ENCODE peak calls at places on chromosomes 11 and 22, in six cellular contexts. L, U, H, M, E and F are unnamed samples.
A peak's percentile ranks its signal among the peaks of the same experiment; 100 is the strongest.

GRCh38 chr11:86099727-86100320 is 30.9 kb upstream of the PICALM start:
- DNase-seq in L (peak; percentile 51), U (no peak), H (no peak), M (no peak), E (no peak), F (no peak)

GRCh38 chr22:49929553-49929979 is 11.1 kb downstream of the CRELD2 start:
- DNase-seq in L (peak; percentile 70), U (peak; percentile 89), H (peak; percentile 75), M (peak; percentile 90), E (no peak), F (peak; percentile 92)

GRCh38 chr11:112157274-112157766 is 6.6 kb downstream of the IL18 start:
- DNase-seq in L (peak; percentile 97), U (no peak), H (no peak), M (no peak), E (peak; percentile 99), F (no peak)

GRCh38 chr11:43738600-43739409 is 58.3 kb downstream of the HSD17B12 start:
- DNase-seq in L (peak; percentile 87), U (no peak), H (no peak), M (no peak), E (peak; percentile 78), F (no peak)

GRCh38 chr11:49995559-49995958 is 13.2 kb upstream of the OR4C12 start:
- DNase-seq in L (peak; percentile 25), U (peak; percentile 13), H (no peak), M (no peak), E (peak; percentile 0), F (no peak)

GRCh38 chr11:96961931-96962330 is 572.1 kb downstream of the JRKL start:
- DNase-seq in L (no peak), U (no peak), H (no peak), M (no peak), E (no peak), F (no peak)

GRCh38 chr11:28911829-28912228 is 803.6 kb downstream of the METTL15 start:
- DNase-seq in L (no peak), U (no peak), H (no peak), M (no peak), E (no peak), F (no peak)

GRCh38 chr11:1120532-1121342 is 37.0 kb upstream of the MUC5AC start:
- DNase-seq in L (no peak), U (no peak), H (no peak), M (no peak), E (no peak), F (no peak)

GRCh38 chr11:19345848-19346681 is 105.3 kb upstream of the E2F8 start:
- DNase-seq in L (peak; percentile 50), U (peak; percentile 20), H (peak; percentile 46), M (peak; percentile 68), E (no peak), F (peak; percentile 55)

GRCh38 chr11:70176940-70177689 is 26.0 kb upstream of the FADD start:
- DNase-seq in L (no peak), U (peak; percentile 81), H (peak; percentile 51), M (peak; percentile 84), E (no peak), F (peak; percentile 77)

GRCh38 chr11:12773591-12773990 is 99.4 kb downstream of the TEAD1 start:
- DNase-seq in L (no peak), U (no peak), H (no peak), M (no peak), E (no peak), F (no peak)

GRCh38 chr11:12783765-12784164 is 109.5 kb downstream of the TEAD1 start:
- DNase-seq in L (no peak), U (no peak), H (no peak), M (no peak), E (no peak), F (no peak)

GRCh38 chr11:12775955-12776354 is 101.7 kb downstream of the TEAD1 start:
- DNase-seq in L (no peak), U (no peak), H (no peak), M (no peak), E (no peak), F (no peak)

GRCh38 chr11:12777208-12777874 is 103.1 kb downstream of the TEAD1 start:
- DNase-seq in L (peak; percentile 82), U (no peak), H (no peak), M (no peak), E (no peak), F (no peak)

DNA sequence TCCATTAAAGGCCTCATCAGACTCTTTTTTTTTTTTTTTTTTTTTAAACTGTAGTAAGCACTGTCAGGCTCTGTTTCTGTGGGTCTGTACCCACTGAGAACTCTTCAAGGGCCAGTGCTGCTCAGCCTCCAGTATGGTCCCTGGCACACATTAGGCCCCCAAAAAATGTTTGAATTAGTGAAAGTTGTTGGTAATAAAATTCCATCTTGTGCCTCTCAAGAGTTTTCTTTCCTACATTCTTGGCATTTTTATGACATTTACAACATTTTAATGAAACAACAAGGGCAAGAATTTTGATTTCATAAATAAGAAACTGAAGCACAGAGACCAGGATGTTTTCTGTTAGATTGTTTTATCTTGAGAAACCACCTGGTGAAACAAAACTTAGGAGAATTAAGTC is 104.3 kb downstream of the TEAD1 start:
- DNase-seq in L (no peak), U (no peak), H (no peak), M (no peak), E (no peak), F (no peak)
- TF ChIP-seq CTCF in L (no peak), U (no peak), H (no peak), M (no peak), E (no peak), F (no peak)

GRCh38 chr22:30219049-30219448 is 27.5 kb downstream of the LIF start:
- DNase-seq in L (peak; percentile 46), U (no peak), H (no peak), M (no peak), E (no peak), F (no peak)
- TF ChIP-seq CTCF in L (no peak), U (peak; percentile 12), H (peak; percentile 28), M (no peak), E (no peak), F (no peak)

DNA sequence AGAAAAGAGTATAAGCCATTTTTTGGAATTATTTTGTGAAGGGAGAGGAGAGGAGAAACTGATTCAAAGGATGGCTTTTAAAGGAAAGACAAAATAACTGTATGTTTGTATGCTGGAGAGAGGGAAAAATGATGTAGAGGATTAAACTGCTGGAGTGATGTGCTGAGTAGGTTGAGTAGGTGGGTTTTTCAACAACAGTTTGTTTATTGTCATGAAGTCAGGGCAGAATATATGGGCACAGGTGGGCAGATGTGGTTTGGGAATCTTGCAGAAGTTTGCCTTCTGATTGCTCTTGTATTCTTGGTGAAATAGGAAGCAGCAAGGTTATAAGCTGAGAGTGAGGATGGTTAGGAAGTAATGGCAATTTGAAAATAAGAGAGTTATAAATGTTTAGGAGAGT is 12.1 kb downstream of the SYT9 start:
- DNase-seq in L (no peak), U (no peak), H (no peak), M (no peak), E (no peak), F (no peak)
- TF ChIP-seq CTCF in L (no peak), U (no peak), H (no peak), M (no peak), E (no peak), F (no peak)

DNA sequence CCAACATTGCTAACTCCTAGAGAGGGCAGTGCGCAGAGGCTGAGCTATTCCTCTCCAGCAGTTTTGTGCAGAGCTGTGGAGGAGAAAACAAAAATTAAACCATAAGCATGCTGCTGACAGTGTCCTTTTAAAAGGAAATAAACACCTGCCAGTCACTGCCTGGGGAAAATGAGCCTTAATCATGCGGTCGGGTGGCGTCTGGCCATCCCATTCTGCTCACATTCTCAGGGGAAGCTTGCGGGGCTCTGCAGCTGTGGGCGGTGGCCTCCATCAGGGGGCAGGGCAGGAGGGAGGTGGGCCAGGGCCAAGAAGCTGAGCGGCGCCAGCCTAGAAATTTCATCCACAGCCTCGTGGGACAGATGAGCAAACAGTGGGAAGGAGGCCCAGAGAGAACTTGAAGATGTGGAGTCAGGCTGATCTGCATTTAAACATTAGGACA is 71.0 kb upstream of the TP53I11 start:
- DNase-seq in L (peak; percentile 19), U (no peak), H (no peak), M (no peak), E (peak; percentile 16), F (no peak)
- TF ChIP-seq CTCF in L (no peak), U (no peak), H (no peak), M (no peak), E (no peak), F (no peak)

DNA sequence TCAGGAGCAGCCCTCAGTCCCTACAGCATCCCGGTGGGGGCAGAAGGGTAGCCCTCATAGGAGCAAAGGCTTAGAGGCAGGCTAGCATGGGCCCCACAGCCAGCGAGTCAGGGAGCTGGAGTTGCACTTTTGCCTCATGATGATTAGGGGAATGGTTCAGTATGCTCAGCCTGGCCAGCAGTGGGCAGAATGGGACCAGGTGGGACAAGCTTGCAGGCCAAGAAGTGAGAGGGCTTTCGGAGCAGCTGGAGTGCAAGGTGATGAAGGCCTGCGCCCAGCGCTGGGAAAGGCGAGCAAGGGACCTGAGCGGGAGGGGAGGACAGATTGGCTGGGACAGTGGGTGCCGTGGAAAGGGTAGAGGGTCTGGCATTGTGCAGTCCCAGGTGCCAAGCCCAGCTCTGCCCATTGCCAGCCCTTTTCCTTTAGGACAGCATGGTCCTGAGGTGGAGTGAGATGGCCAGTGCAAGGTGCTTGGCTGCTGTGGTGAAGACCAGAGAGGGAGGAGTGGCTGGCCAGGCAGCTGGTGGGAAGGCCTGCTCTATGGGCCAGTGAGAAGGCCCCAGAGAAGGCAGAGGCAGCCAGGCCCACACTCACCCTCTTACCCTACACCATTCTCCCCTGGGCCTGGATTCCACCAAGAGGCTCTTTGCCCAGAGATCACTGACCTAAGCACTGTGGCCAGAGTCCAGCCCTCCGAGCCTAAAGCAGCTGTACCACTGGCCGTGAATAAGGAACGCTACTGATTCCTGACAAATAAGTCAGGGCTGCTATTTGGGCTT is 47.9 kb upstream of the SUSD2 start:
- DNase-seq in L (peak; percentile 55), U (no peak), H (no peak), M (no peak), E (no peak), F (no peak)
- TF ChIP-seq CTCF in L (peak; percentile 33), U (no peak), H (no peak), M (peak; percentile 36), E (peak; percentile 26), F (peak; percentile 9)

DNA sequence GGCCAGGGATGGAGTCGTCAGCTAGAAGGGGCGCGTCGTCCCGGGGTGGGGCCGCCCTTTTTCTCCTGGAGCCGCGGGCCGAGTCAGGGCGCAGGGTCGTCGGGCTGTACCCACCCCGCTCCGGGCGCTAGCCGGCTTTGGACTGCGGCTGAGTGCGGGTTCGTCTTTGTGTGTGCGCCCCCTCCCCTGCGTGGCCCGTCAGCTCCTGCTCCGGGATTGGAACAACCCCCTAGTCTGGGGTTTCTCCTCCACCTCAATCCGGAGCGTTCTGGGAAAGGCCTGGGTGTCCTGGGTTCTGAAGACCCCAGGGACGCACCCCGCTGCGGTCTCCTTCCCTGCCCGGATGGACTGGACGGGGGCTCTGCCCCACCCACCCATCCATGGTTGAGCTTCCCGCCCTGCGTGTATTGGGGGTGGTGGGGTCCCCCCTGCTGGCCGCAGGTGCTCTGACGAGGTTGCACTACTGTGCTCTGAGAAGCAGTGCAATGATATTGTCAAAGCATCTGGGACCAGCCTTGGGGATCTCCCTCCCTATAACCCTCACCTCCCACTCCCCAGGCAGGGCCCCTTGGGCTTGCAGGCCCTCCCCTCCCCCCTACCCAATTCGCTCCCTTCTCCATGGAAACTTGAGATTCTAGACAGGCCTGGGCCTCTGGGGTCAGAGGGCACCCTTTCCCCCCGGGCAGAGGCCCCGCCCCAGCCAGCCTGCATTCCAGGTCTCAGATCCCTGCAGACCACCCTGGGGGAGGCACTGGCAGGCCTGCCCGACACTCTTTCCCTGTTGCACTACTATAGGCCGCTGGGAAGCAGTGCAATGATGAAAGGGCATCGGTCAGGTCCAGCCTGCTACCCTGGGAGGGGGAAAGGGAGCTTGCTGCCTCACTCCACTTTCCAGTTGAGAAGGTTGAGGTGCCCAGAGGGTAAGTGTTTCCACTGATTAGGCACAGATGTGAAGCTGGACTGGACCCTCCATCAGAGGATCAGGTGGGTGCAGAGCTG is 10.7 kb downstream of the SDF2L1 start:
- DNase-seq in L (no peak), U (no peak), H (peak; percentile 71), M (no peak), E (no peak), F (no peak)
- TF ChIP-seq CTCF in L (no peak), U (no peak), H (no peak), M (no peak), E (no peak), F (no peak)

GRCh38 chr11:93196816-93197382 is 892 bp downstream of the SLC36A4 start:
- DNase-seq in L (peak; percentile 28), U (no peak), H (no peak), M (no peak), E (no peak), F (no peak)
- TF ChIP-seq CTCF in L (peak; percentile 44), U (peak; percentile 70), H (peak; percentile 66), M (peak; percentile 15), E (peak; percentile 33), F (no peak)